ENCODE peak calls at places on chromosomes 12 and 14, in six cellular contexts. S is OCI-LY7, E is fibroblast of lung, B is kidney, N is psoas muscle, P is upper lobe of right lung. Z is an unnamed sample.

GRCh38 chr12:99079811-99080210 is 434.7 kb downstream of the APAF1 start:
- DNase-seq in S (no peak), E (no peak), B (no peak), N (no peak), P (no peak), Z (no peak)

GRCh38 chr12:54222609-54223008 is 33.8 kb upstream of the SMUG1 start:
- DNase-seq in S (no peak), E (peak), B (no peak), N (no peak), P (no peak), Z (peak)

GRCh38 chr12:76696186-76696585 is 67.7 kb upstream of the ZDHHC17 start:
- DNase-seq in S (no peak), E (no peak), B (no peak), N (no peak), P (no peak), Z (no peak)

GRCh38 chr14:89690139-89690538 is 264.4 kb downstream of the EFCAB11 start:
- DNase-seq in S (no peak), E (no peak), B (no peak), N (no peak), P (no peak), Z (no peak)

GRCh38 chr14:36271939-36272907 is 48.2 kb downstream of the MBIP start:
- DNase-seq in S (no peak), E (peak), B (no peak), N (no peak), P (peak), Z (peak)

GRCh38 chr12:10861366-10861765 is 12.1 kb upstream of the PRR4 start:
- DNase-seq in S (no peak), E (peak), B (no peak), N (no peak), P (no peak), Z (no peak)

GRCh38 chr14:77082356-77082755 is 15.7 kb upstream of the CIPC start:
- DNase-seq in S (no peak), E (no peak), B (no peak), N (no peak), P (no peak), Z (no peak)

GRCh38 chr14:50067723-50068495 is 48.5 kb downstream of the VCPKMT start:
- DNase-seq in S (no peak), E (peak), B (no peak), N (no peak), P (no peak), Z (peak)

GRCh38 chr12:94560416-94561221 is 89.7 kb downstream of the TMCC3 start:
- DNase-seq in S (peak), E (peak), B (peak), N (no peak), P (no peak), Z (peak)

GRCh38 chr12:8951744-8952143 is 2.3 kb upstream of the M6PR start:
- DNase-seq in S (no peak), E (no peak), B (no peak), N (no peak), P (no peak), Z (no peak)

GRCh38 chr14:58705066-58705465 is 67.3 kb downstream of the DACT1 start:
- DNase-seq in S (no peak), E (peak), B (no peak), N (peak), P (no peak), Z (no peak)

GRCh38 chr14:104803916-104804371 is 3.0 kb downstream of the ZBTB42 start:
- DNase-seq in S (no peak), E (no peak), B (no peak), N (peak), P (no peak), Z (no peak)
- H3K27ac ChIP-seq in S (no peak), E (no peak), B (no peak), N (no peak), P (no peak), Z (no peak)

GRCh38 chr14:33317675-33318074 is 379.0 kb downstream of the NPAS3 start:
- DNase-seq in S (no peak), E (no peak), B (no peak), N (no peak), P (no peak), Z (no peak)

GRCh38 chr14:33315721-33316120 is 377.0 kb downstream of the NPAS3 start:
- DNase-seq in S (no peak), E (no peak), B (no peak), N (no peak), P (no peak), Z (no peak)

DNA sequence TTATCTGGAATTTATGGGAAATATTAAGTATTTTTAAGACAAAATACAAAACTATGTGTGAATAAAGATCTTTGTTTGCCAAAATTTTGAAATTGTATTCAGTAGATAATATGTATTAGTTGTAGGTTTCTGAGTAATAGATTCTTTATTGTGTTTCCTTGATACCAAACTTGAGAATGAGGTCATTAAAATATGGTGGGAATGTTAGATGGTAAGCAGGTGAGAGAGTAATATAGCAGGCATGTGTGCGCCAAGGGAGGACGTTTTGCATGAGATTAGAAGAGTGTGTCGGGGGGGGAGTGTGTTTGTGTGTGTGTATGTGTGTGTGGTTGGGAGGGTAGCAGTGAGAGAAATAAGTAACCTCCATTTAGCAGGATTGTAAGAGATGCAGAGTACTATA is 376.5 kb downstream of the NPAS3 start:
- DNase-seq in S (no peak), E (no peak), B (no peak), N (no peak), P (no peak), Z (no peak)
- TF ChIP-seq CTCF in S (no peak), E (no peak), B (no peak), N (no peak), P (no peak), Z (no peak)

DNA sequence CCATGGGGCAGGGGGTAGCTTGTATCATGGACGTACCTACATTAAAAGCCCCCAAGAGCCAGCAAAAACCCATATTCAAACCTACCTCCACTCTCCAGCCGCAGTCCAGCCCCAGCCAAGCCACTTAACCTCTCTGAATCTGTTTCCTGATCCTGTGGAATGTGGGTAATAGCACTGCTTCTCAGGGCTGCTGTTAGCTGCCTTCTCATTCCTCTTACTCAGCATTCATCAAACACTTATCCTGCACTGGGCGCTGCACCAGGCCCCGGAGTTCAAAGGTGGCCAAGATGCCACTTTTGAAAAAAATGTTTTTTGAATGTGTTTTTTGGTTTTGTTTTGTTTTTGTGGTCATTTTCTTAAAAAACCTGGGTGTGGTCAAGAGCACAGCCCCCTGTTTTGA is 237.4 kb downstream of the CHST11 start:
- DNase-seq in S (no peak), E (no peak), B (no peak), N (no peak), P (no peak), Z (no peak)
- H3K27ac ChIP-seq in S (no peak), E (peak), B (no peak), N (no peak), P (no peak), Z (no peak)

DNA sequence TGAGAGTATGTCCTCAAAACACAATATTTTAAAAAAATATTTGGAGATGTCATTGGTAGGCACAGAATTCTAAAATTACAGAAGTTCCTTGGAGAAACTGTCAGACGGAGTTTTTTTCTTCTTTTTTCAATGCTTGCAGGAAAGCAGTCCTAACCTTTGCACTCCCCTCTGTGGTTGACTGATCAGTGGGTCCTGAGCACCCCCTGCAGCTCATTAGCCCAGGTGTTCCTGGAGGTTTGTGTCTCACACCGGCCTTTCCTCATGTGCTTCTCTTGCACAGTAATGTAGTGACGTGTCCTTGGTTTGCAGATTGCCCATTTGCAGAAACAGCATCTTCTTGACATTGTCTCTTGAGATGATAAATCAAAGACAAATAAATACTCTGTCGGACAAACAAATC is 513.0 kb downstream of the TMEM121 start:
- DNase-seq in S (no peak), E (no peak), B (no peak), N (no peak), P (peak), Z (no peak)
- TF ChIP-seq CTCF in S (no peak), E (no peak), B (peak), N (no peak), P (peak), Z (no peak)

GRCh38 chr12:117272690-117273089 is 82.4 kb upstream of the FBXO21 start:
- DNase-seq in S (no peak), E (no peak), B (no peak), N (no peak), P (no peak), Z (no peak)
- H3K27ac ChIP-seq in S (no peak), E (no peak), B (no peak), N (no peak), P (no peak), Z (no peak)

GRCh38 chr12:46354799-46355194 is 17.8 kb downstream of the SLC38A2 start:
- DNase-seq in S (no peak), E (no peak), B (no peak), N (no peak), P (no peak), Z (no peak)

GRCh38 chr12:46351861-46352595 is 20.5 kb downstream of the SLC38A2 start:
- DNase-seq in S (no peak), E (peak), B (no peak), N (no peak), P (no peak), Z (no peak)

GRCh38 chr12:46356655-46357437 is 15.7 kb downstream of the SLC38A2 start:
- DNase-seq in S (no peak), E (no peak), B (no peak), N (no peak), P (no peak), Z (no peak)

GRCh38 chr12:46351138-46351537 is 21.4 kb downstream of the SLC38A2 start:
- DNase-seq in S (no peak), E (no peak), B (no peak), N (no peak), P (no peak), Z (no peak)

DNA sequence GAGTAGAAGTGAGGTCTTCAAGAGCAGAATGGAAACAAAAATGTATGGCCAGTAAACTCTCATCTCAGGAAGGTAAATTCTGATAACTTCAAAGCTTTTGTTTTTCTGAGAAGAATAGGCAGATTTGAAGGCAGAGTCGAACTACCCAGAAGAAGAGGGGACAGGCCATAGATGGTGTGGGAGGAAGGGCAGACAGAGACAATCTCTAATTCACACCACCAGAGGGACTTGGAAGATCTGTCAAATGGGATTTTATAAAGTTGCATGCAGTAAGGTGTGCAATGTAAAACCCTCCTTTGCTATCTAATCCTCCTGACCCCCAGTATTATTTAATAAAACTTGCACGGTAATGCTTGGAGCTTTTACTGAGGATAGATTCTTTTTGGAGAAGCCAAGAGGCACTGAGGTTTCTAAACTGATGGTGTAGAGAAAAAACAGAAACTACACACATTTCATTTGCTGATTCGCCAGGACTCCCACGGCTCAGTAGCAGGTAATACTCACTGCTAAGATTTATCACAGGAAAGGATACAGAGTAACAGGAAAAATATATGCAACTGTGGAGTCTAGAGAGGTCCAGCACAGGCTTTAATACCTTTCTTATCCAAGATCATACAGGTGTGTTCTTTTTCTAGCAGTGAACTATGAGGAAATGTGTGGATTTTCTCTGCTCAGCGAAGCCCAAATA is 18.3 kb downstream of the SLC38A2 start:
- DNase-seq in S (peak), E (no peak), B (no peak), N (no peak), P (no peak), Z (no peak)
- TF ChIP-seq CTCF in S (peak), E (no peak), B (no peak), N (peak), P (no peak), Z (peak)

DNA sequence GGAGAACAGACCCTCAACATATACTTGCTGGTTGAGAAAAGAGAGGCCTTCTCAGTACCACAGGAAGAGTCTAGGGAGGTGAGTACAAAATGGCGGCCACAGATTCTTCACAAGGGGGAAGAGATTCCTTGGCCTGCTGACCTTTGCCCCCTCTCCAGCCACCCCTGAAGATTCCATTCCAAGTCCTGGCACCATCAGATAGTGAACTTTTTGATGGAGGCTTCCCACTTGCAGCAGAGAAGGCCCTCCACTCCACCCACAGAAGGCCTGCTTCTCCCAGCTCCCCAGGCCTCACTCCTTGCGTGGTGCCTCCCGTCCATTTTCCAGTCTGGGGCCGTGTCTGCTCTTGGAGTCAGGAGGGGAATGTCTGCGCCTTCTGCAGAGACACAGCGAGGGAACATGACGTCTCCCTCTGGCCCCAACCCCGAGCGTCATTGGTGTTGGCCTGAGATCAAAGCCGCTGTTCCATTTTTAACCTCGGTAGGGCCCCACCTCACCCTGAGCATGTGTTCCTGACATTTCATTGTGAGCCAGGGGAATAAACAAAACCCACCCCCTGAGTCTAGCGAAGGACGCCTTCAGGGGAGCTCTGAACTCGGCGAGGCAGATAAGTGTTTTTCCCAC is 268.7 kb upstream of the TBX3 start:
- DNase-seq in S (no peak), E (peak), B (peak), N (peak), P (no peak), Z (no peak)
- H3K27ac ChIP-seq in S (no peak), E (no peak), B (no peak), N (no peak), P (peak), Z (no peak)

GRCh38 chr14:22106700-22107697 is 433.4 kb upstream of the OR4E1 start:
- DNase-seq in S (no peak), E (no peak), B (no peak), N (no peak), P (no peak), Z (peak)
- TF ChIP-seq CTCF in S (no peak), E (no peak), B (no peak), N (no peak), P (no peak), Z (no peak)

DNA sequence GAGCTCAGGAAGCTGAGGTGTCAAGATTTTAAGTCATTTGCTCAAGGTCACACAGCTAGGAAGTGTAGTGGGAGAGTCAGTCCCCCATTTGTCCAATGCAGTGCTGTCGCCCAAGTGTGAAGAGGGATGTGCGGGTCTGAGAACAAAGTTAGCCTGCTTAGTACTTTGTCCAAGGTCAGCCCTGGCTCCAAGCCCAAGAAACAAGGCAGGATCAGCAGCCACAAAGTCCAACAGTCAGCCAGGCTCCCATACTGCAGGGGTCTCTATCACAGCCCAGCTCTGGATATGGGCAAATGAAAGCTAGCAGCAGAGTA is 90.8 kb upstream of the EEA1 start:
- DNase-seq in S (no peak), E (no peak), B (no peak), N (no peak), P (no peak), Z (no peak)
- H3K27ac ChIP-seq in S (no peak), E (no peak), B (no peak), N (no peak), P (no peak), Z (no peak)